ENCODE peak calls at places on chromosomes 12 and 14, in six cellular contexts. B, Z, C, W, R and M are unnamed samples. For H3K9me3, the result is how much of the 10 kb centered on the place peaks cover.

GRCh38 chr12:56206373-56207166 is 15.2 kb downstream of the RNF41 start:
- DNase-seq in B (peak), Z (peak), C (peak), W (no peak), R (peak), M (peak)

GRCh38 chr14:55580401-55581010 is 499 bp downstream of the KTN1 start:
- DNase-seq in B (peak), Z (peak), C (peak), W (no peak), R (peak), M (peak)

GRCh38 chr14:22476005-22476751 is 112.8 kb downstream of the DAD1 start:
- DNase-seq in B (no peak), Z (no peak), C (no peak), W (no peak), R (no peak), M (no peak)

GRCh38 chr14:51538973-51539372 is 112.7 kb upstream of the FRMD6 start:
- DNase-seq in B (no peak), Z (no peak), C (no peak), W (no peak), R (no peak), M (no peak)

GRCh38 chr14:81406863-81407262 is 6.7 kb upstream of the STON2 start:
- DNase-seq in B (no peak), Z (no peak), C (no peak), W (no peak), R (no peak), M (no peak)

GRCh38 chr12:19461986-19462385 is 22.7 kb downstream of the AEBP2 start:
- DNase-seq in B (no peak), Z (no peak), C (no peak), W (no peak), R (no peak), M (no peak)

GRCh38 chr12:53495903-53496751 is 3.1 kb downstream of the MAP3K12 start:
- DNase-seq in B (peak), Z (no peak), C (no peak), W (no peak), R (peak), M (no peak)

GRCh38 chr12:27179399-27180214 is 64.5 kb upstream of the STK38L start:
- DNase-seq in B (no peak), Z (no peak), C (no peak), W (peak), R (no peak), M (no peak)

GRCh38 chr12:11638271-11638916 is 11.1 kb upstream of the ETV6 start:
- DNase-seq in B (no peak), Z (no peak), C (no peak), W (no peak), R (no peak), M (no peak)

GRCh38 chr14:38553586-38553985 is 297.7 kb upstream of the CLEC14A start:
- DNase-seq in B (no peak), Z (no peak), C (no peak), W (no peak), R (no peak), M (no peak)

GRCh38 chr12:31323466-31324115 is 2.4 kb downstream of the SINHCAF start:
- DNase-seq in B (no peak), Z (peak), C (peak), W (no peak), R (peak), M (peak)

GRCh38 chr14:23696706-23697239 is 60.6 kb downstream of the DHRS2 start:
- DNase-seq in B (no peak), Z (no peak), C (no peak), W (no peak), R (no peak), M (no peak)

GRCh38 chr14:96243785-96244184 is 12.2 kb upstream of the BDKRB1 start:
- DNase-seq in B (no peak), Z (no peak), C (no peak), W (no peak), R (no peak), M (no peak)

GRCh38 chr12:108495054-108495453 is 20.0 kb upstream of the FICD start:
- DNase-seq in B (peak), Z (no peak), C (no peak), W (peak), R (no peak), M (no peak)

GRCh38 chr12:17076335-17076734 is 470.4 kb upstream of the LMO3 start:
- DNase-seq in B (no peak), Z (no peak), C (no peak), W (no peak), R (no peak), M (no peak)

GRCh38 chr14:94686511-94687160 is 74.4 kb downstream of the SERPINA3 start:
- DNase-seq in B (no peak), Z (no peak), C (no peak), W (no peak), R (no peak), M (no peak)

GRCh38 chr14:99158646-99159165 is 113.3 kb downstream of the BCL11B start:
- DNase-seq in B (peak), Z (no peak), C (peak), W (no peak), R (no peak), M (no peak)

GRCh38 chr14:20428010-20428365 is 8.0 kb downstream of the KLHL33 start:
- DNase-seq in B (no peak), Z (no peak), C (no peak), W (no peak), R (no peak), M (no peak)

GRCh38 chr14:100065942-100066574 is 836 bp downstream of the EVL start:
- DNase-seq in B (no peak), Z (no peak), C (peak), W (no peak), R (peak), M (peak)

GRCh38 chr12:54197037-54197909 is 8.5 kb upstream of the SMUG1 start:
- DNase-seq in B (peak), Z (no peak), C (no peak), W (no peak), R (no peak), M (no peak)

GRCh38 chr12:131250028-131250950 is 296.6 kb downstream of the ADGRD1 start:
- DNase-seq in B (no peak), Z (no peak), C (no peak), W (no peak), R (no peak), M (no peak)

GRCh38 chr12:45336762-45337596 is 121.1 kb downstream of the ANO6 start:
- DNase-seq in B (no peak), Z (no peak), C (no peak), W (no peak), R (no peak), M (no peak)

GRCh38 chr12:3019005-3019680 is 58.0 kb upstream of the TSPAN9 start:
- DNase-seq in B (no peak), Z (no peak), C (no peak), W (no peak), R (no peak), M (no peak)

GRCh38 chr14:61178226-61179060 is 102.7 kb downstream of the TMEM30B start:
- DNase-seq in B (peak), Z (no peak), C (no peak), W (peak), R (no peak), M (no peak)

GRCh38 chr14:100237735-100238418 is 1.1 kb upstream of the YY1 start:
- DNase-seq in B (peak), Z (peak), C (peak), W (no peak), R (peak), M (no peak)

GRCh38 chr14:106459971-106460730 is 933.8 kb downstream of the TMEM121 start:
- DNase-seq in B (peak), Z (no peak), C (no peak), W (no peak), R (peak), M (peak)
- H3K9me3 ChIP-seq in B (under half), Z (under half), C (under half), W (under half), R (under half), M (under half)

GRCh38 chr14:60165547-60165876 is 314 bp upstream of the DHRS7 start:
- DNase-seq in B (no peak), Z (no peak), C (no peak), W (no peak), R (no peak), M (no peak)
- TF ChIP-seq CTCF in B (no peak), Z (no peak), C (no peak), W (no peak), R (no peak), M (peak)

GRCh38 chr12:51905507-51906438 is 1.5 kb upstream of the ACVRL1 start:
- DNase-seq in B (peak), Z (peak), C (peak), W (no peak), R (peak), M (peak)
- H3K4me3 ChIP-seq in B (no peak), Z (peak), C (peak), W (no peak), R (no peak), M (no peak)

GRCh38 chr14:105401699-105402098 is 3.4 kb downstream of the TEX22 start:
- DNase-seq in B (no peak), Z (no peak), C (no peak), W (no peak), R (no peak), M (no peak)
- H3K9me3 ChIP-seq in B (under half), Z (under half), C (under half), W (under half), R (under half), M (under half)